ENCODE peak calls at places on chromosome 9, in nine cellular contexts. Z is HTR-8/SVneo; Q is stimulated activated CD4-positive, alpha-beta T cell treated with anti-CD3 and anti-CD28 coated beads, Interleukin-4, amount 100 ng/mL, for 24 hours; B is activated CD4-positive, alpha-beta T cell treated with anti-CD3 and anti-CD28 coated beads, Interleukin-2, amount 10 ng/mL, durations not matched to agents 7 days and 5 days; S is GM20000; V is HuH-7; W is endothelial cell; P is AG10803; K is progenitor cell of endocrine pancreas. L is an unnamed sample.

GRCh38 chr9:108569624-108570023 is 286.2 kb downstream of the ACTL7B start:
- DNase-seq in Z (no peak), Q (no peak), B (no peak), S (no peak), V (no peak), W (no peak), P (peak; percentile 72), K (no peak), L (peak; percentile 42)

GRCh38 chr9:5876711-5877110 is 14.0 kb upstream of the MLANA start:
- DNase-seq in Z (no peak), Q (no peak), B (no peak), S (no peak), V (no peak), W (no peak), P (no peak), K (no peak), L (no peak)

GRCh38 chr9:98899399-98900056 is 44.2 kb upstream of the COL15A1 start:
- DNase-seq in Z (no peak), Q (no peak), B (no peak), S (no peak), V (no peak), W (no peak), P (peak; percentile 92), K (no peak), L (peak; percentile 95)

GRCh38 chr9:129630967-129631672 is 5.2 kb downstream of the NTMT1 start:
- DNase-seq in Z (no peak), Q (no peak), B (no peak), S (no peak), V (no peak), W (no peak), P (no peak), K (no peak), L (no peak)

GRCh38 chr9:81456431-81456970 is 232.8 kb downstream of the TLE1 start:
- DNase-seq in Z (no peak), Q (no peak), B (no peak), S (no peak), V (no peak), W (no peak), P (peak; percentile 54), K (no peak), L (peak; percentile 26)

GRCh38 chr9:123867034-123867433 is 62.9 kb downstream of the DENND1A start:
- DNase-seq in Z (no peak), Q (no peak), B (no peak), S (peak; percentile 23), V (no peak), W (no peak), P (no peak), K (no peak), L (no peak)

GRCh38 chr9:125460883-125461475 is 199.4 kb downstream of the GAPVD1 start:
- DNase-seq in Z (no peak), Q (no peak), B (no peak), S (no peak), V (no peak), W (no peak), P (peak; percentile 45), K (no peak), L (peak; percentile 92)

GRCh38 chr9:130172161-130172857 is at the start of gene NCS1:
- DNase-seq in Z (peak; percentile 76), Q (peak; percentile 44), B (peak; percentile 17), S (peak; percentile 85), V (peak; percentile 95), W (peak; percentile 58), P (peak; percentile 65), K (peak; percentile 64), L (peak; percentile 69)

GRCh38 chr9:16092627-16093091 is 539.8 kb downstream of the CCDC171 start:
- DNase-seq in Z (no peak), Q (no peak), B (no peak), S (no peak), V (no peak), W (no peak), P (no peak), K (no peak), L (peak; percentile 82)

GRCh38 chr9:21210311-21210710 is 3.4 kb upstream of the IFNA10 start:
- DNase-seq in Z (no peak), Q (no peak), B (no peak), S (no peak), V (no peak), W (no peak), P (no peak), K (no peak), L (no peak)

GRCh38 chr9:96413312-96414221 is 4.6 kb downstream of the ZNF367 start:
- DNase-seq in Z (no peak), Q (no peak), B (no peak), S (no peak), V (no peak), W (no peak), P (no peak), K (no peak), L (no peak)

GRCh38 chr9:16656432-16657169 is 213.9 kb downstream of the BNC2 start:
- DNase-seq in Z (no peak), Q (no peak), B (no peak), S (no peak), V (no peak), W (no peak), P (no peak), K (no peak), L (no peak)

GRCh38 chr9:95307538-95307937 is 10.0 kb downstream of the FANCC start:
- DNase-seq in Z (no peak), Q (no peak), B (no peak), S (no peak), V (peak; percentile 30), W (no peak), P (peak; percentile 17), K (no peak), L (no peak)